ENCODE peak calls at places on chromosome 17, in seven cellular contexts. Z is coronary artery, X is heart right ventricle, D is heart left ventricle, L is AG10803, A is HAP-1, H is left ventricle myocardium inferior. P is an unnamed sample.
A peak's percentile ranks its signal among the peaks of the same experiment; 100 is the strongest.

GRCh38 chr17:44977740-44978584 is 9.9 kb upstream of the C1QL1 start:
- DNase-seq in Z (no peak), X (no peak), D (no peak), L (no peak), A (no peak), H (no peak), P (no peak)

GRCh38 chr17:81322271-81323082 is 27.4 kb upstream of the SLC38A10 start:
- DNase-seq in Z (no peak), X (no peak), D (no peak), L (peak; percentile 17), A (peak; percentile 74), H (no peak), P (peak; percentile 57)

GRCh38 chr17:39443326-39443725 is 7.7 kb downstream of the MED1 start:
- DNase-seq in Z (no peak), X (no peak), D (no peak), L (no peak), A (no peak), H (no peak), P (no peak)

GRCh38 chr17:32319548-32319905 is 22.4 kb downstream of the C17orf75 start:
- DNase-seq in Z (no peak), X (peak; percentile 67), D (peak; percentile 77), L (peak; percentile 37), A (peak; percentile 91), H (peak; percentile 78), P (peak; percentile 27)

GRCh38 chr17:5437721-5438317 is 1.1 kb downstream of the C1QBP start:
- DNase-seq in Z (no peak), X (no peak), D (no peak), L (peak; percentile 29), A (no peak), H (no peak), P (no peak)

GRCh38 chr17:40415390-40415789 is 2.3 kb downstream of the TOP2A start:
- DNase-seq in Z (no peak), X (no peak), D (no peak), L (peak; percentile 58), A (no peak), H (no peak), P (peak; percentile 53)

GRCh38 chr17:78774956-78775571 is 7.0 kb downstream of the CYTH1 start:
- DNase-seq in Z (no peak), X (no peak), D (no peak), L (no peak), A (no peak), H (no peak), P (peak; percentile 75)

GRCh38 chr17:9020824-9021157 is 519 bp upstream of the NTN1 start:
- DNase-seq in Z (no peak), X (no peak), D (no peak), L (no peak), A (no peak), H (no peak), P (no peak)

GRCh38 chr17:37458805-37459204 is 30.9 kb upstream of the DUSP14 start:
- DNase-seq in Z (no peak), X (no peak), D (no peak), L (peak; percentile 85), A (no peak), H (no peak), P (no peak)

GRCh38 chr17:62637809-62638208 is 10.3 kb downstream of the MRC2 start:
- DNase-seq in Z (no peak), X (no peak), D (peak; percentile 9), L (no peak), A (no peak), H (no peak), P (no peak)

GRCh38 chr17:17439971-17440843 is 36.6 kb upstream of the MED9 start:
- DNase-seq in Z (no peak), X (peak; percentile 31), D (no peak), L (no peak), A (peak; percentile 83), H (peak; percentile 53), P (peak; percentile 82)

GRCh38 chr17:62823111-62823895 is 15.2 kb upstream of the MARCHF10 start:
- DNase-seq in Z (no peak), X (no peak), D (no peak), L (peak; percentile 63), A (no peak), H (no peak), P (no peak)

GRCh38 chr17:47864791-47865216 is 13.8 kb upstream of the SP6 start:
- DNase-seq in Z (no peak), X (no peak), D (no peak), L (no peak), A (no peak), H (no peak), P (peak; percentile 43)

GRCh38 chr17:47703671-47704070 is 9.7 kb downstream of the TBKBP1 start:
- DNase-seq in Z (no peak), X (no peak), D (no peak), L (no peak), A (no peak), H (no peak), P (no peak)

GRCh38 chr17:46012506-46013079 is 13.5 kb downstream of the STH start:
- DNase-seq in Z (no peak), X (no peak), D (no peak), L (no peak), A (no peak), H (no peak), P (no peak)

GRCh38 chr17:14316131-14316854 is 15.4 kb downstream of the HS3ST3B1 start:
- DNase-seq in Z (no peak), X (no peak), D (no peak), L (peak; percentile 72), A (no peak), H (no peak), P (no peak)

GRCh38 chr17:21522755-21523154 is 146.6 kb downstream of the KCNJ12 start:
- DNase-seq in Z (peak; percentile 31), X (no peak), D (no peak), L (no peak), A (no peak), H (no peak), P (no peak)

GRCh38 chr17:74528491-74529199 is 2.6 kb downstream of the CD300LB start:
- DNase-seq in Z (peak; percentile 43), X (peak; percentile 34), D (peak; percentile 43), L (no peak), A (no peak), H (no peak), P (no peak)

GRCh38 chr17:78759203-78759968 is 22.7 kb downstream of the CYTH1 start:
- DNase-seq in Z (no peak), X (peak; percentile 72), D (peak; percentile 75), L (no peak), A (peak; percentile 84), H (peak; percentile 74), P (peak; percentile 97)

GRCh38 chr17:48589060-48589830 is 796 bp downstream of the HOXB3 start:
- DNase-seq in Z (no peak), X (no peak), D (no peak), L (no peak), A (no peak), H (no peak), P (no peak)

GRCh38 chr17:50213026-50214015 is 11.9 kb upstream of the COL1A1 start:
- DNase-seq in Z (no peak), X (no peak), D (no peak), L (no peak), A (peak; percentile 43), H (no peak), P (peak; percentile 79)

GRCh38 chr17:75563063-75563758 is 24.4 kb upstream of the MYO15B start:
- DNase-seq in Z (no peak), X (no peak), D (no peak), L (no peak), A (no peak), H (no peak), P (no peak)

GRCh38 chr17:58172369-58173071 is 5.7 kb downstream of the OR4D2 start:
- DNase-seq in Z (no peak), X (no peak), D (no peak), L (no peak), A (peak; percentile 33), H (no peak), P (peak; percentile 65)

GRCh38 chr17:83106036-83106577 is 26.7 kb downstream of the METRNL start:
- DNase-seq in Z (no peak), X (no peak), D (no peak), L (peak; percentile 66), A (no peak), H (no peak), P (no peak)
- H3K4me3 ChIP-seq in Z (peak overlapping the region; percentile 28), X (no peak overlapping the region), D (no peak overlapping the region), L (no peak overlapping the region), A (no peak overlapping the region), H (no peak overlapping the region), P (no peak overlapping the region)

GRCh38 chr17:15501282-15501681 is 33.9 kb upstream of the CDRT4 start:
- DNase-seq in Z (no peak), X (no peak), D (no peak), L (no peak), A (no peak), H (no peak), P (no peak)

GRCh38 chr17:15498107-15498506 is 30.7 kb upstream of the CDRT4 start:
- DNase-seq in Z (no peak), X (no peak), D (no peak), L (no peak), A (peak; percentile 27), H (no peak), P (no peak)

GRCh38 chr17:15502315-15503112 is 35.1 kb upstream of the CDRT4 start:
- DNase-seq in Z (peak; percentile 92), X (peak; percentile 92), D (peak; percentile 94), L (peak; percentile 98), A (peak; percentile 91), H (peak; percentile 90), P (peak; percentile 44)

GRCh38 chr17:15503731-15504130 is 36.3 kb upstream of the CDRT4 start:
- DNase-seq in Z (no peak), X (no peak), D (no peak), L (no peak), A (no peak), H (no peak), P (no peak)

DNA sequence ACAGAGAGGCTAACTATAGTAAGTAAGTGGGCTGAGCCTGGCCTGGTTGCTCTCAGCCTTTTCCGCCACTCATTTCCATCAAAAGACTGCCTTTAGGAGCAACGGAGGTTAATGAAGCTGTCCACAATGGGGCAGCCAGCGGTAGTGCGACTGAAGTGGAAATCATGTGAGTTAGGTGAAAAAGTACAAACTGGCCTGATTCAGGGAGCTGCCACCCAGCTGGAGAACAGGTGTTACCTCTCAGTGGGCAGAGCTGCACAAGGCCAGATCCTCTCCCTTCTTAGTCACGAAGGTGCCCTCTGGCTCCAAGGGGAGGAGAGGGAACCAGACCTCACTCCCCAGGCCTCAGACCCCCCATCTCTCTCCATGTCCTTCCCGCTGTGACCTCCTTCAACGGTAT is 34.4 kb upstream of the CDRT4 start:
- DNase-seq in Z (no peak), X (no peak), D (no peak), L (no peak), A (no peak), H (no peak), P (no peak)
- H3K4me3 ChIP-seq in Z (peak overlapping the region; percentile 64), X (no peak overlapping the region), D (peak overlapping the region; percentile 49), L (no peak overlapping the region), A (no peak overlapping the region), H (peak overlapping the region; percentile 60), P (no peak overlapping the region)

GRCh38 chr17:61457226-61457983 is 5.2 kb downstream of the TBX4 start:
- DNase-seq in Z (peak; percentile 58), X (no peak), D (no peak), L (no peak), A (no peak), H (no peak), P (no peak)
- H3K4me3 ChIP-seq in Z (peak overlapping the region; percentile 61), X (peak overlapping the region; percentile 15), D (peak overlapping the region; percentile 35), L (no peak overlapping the region), A (no peak overlapping the region), H (peak overlapping the region; percentile 54), P (no peak overlapping the region)

DNA sequence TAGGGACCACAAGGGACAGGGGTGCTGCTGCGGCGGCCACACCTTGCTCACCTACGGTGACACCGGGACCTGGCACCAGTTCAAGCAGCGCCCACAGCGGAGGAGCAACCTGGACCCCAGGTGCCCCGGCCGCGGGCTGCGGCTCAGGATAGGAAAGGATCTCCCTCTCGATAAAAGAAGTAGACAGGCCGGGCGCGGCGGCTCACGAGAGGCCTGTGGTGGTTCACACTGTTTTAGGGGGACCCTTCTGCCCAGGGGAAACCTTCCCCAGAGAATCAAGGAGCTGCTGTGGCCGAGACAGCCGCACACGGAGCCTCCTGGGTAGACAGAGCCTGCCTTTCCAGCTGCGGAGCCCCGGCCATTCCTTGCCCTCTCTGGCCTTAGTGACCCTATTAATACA is 17.9 kb upstream of the ATP2A3 start:
- DNase-seq in Z (peak; percentile 36), X (no peak), D (peak; percentile 12), L (no peak), A (no peak), H (no peak), P (no peak)
- H3K4me3 ChIP-seq in Z (no peak overlapping the region), X (no peak overlapping the region), D (no peak overlapping the region), L (no peak overlapping the region), A (no peak overlapping the region), H (no peak overlapping the region), P (no peak overlapping the region)

P was measured in Jurkat, Clone E6-1.